ENCODE peak calls at places on chromosomes 6 and 20, in eight cellular contexts. One of them, this sample, is unnamed.

GRCh38 chr6:3230275-3231212 is 3.1 kb upstream of the TUBB2B start:
- DNase-seq in upper lobe of right lung: no peak
- DNase-seq in prostate gland: no peak
- DNase-seq in upper lobe of left lung: no peak
- DNase-seq in endothelial cell: peak
- DNase-seq in HFFc6: peak
- DNase-seq in WTC11: peak
- DNase-seq in ovary: no peak
- DNase-seq in this sample: no peak

GRCh38 chr20:63552481-63553249 is 1.3 kb upstream of the FNDC11 start:
- DNase-seq in upper lobe of right lung: no peak
- DNase-seq in prostate gland: no peak
- DNase-seq in upper lobe of left lung: no peak
- DNase-seq in endothelial cell: no peak
- DNase-seq in HFFc6: no peak
- DNase-seq in WTC11: no peak
- DNase-seq in ovary: no peak
- DNase-seq in this sample: no peak

GRCh38 chr6:151679081-151679480 is 128.4 kb upstream of the ESR1 start:
- DNase-seq in upper lobe of right lung: no peak
- DNase-seq in prostate gland: no peak
- DNase-seq in upper lobe of left lung: no peak
- DNase-seq in endothelial cell: no peak
- DNase-seq in HFFc6: peak
- DNase-seq in WTC11: no peak
- DNase-seq in ovary: no peak
- DNase-seq in this sample: no peak

GRCh38 chr6:67640462-67640861 is 994.6 kb upstream of the ADGRB3 start:
- DNase-seq in upper lobe of right lung: no peak
- DNase-seq in prostate gland: no peak
- DNase-seq in upper lobe of left lung: no peak
- DNase-seq in endothelial cell: no peak
- DNase-seq in HFFc6: no peak
- DNase-seq in WTC11: no peak
- DNase-seq in ovary: no peak
- DNase-seq in this sample: no peak

GRCh38 chr20:20480689-20481088 is 112.8 kb downstream of the INSM1 start:
- DNase-seq in upper lobe of right lung: no peak
- DNase-seq in prostate gland: no peak
- DNase-seq in upper lobe of left lung: no peak
- DNase-seq in endothelial cell: no peak
- DNase-seq in HFFc6: peak
- DNase-seq in WTC11: no peak
- DNase-seq in ovary: no peak
- DNase-seq in this sample: no peak

GRCh38 chr6:154528286-154528915 is 17.9 kb upstream of the CNKSR3 start:
- DNase-seq in upper lobe of right lung: no peak
- DNase-seq in prostate gland: no peak
- DNase-seq in upper lobe of left lung: no peak
- DNase-seq in endothelial cell: no peak
- DNase-seq in HFFc6: no peak
- DNase-seq in WTC11: no peak
- DNase-seq in ovary: no peak
- DNase-seq in this sample: no peak

GRCh38 chr6:43798688-43799444 is 28.9 kb downstream of the VEGFA start:
- DNase-seq in upper lobe of right lung: peak
- DNase-seq in prostate gland: no peak
- DNase-seq in upper lobe of left lung: no peak
- DNase-seq in endothelial cell: no peak
- DNase-seq in HFFc6: peak
- DNase-seq in WTC11: no peak
- DNase-seq in ovary: no peak
- DNase-seq in this sample: no peak

GRCh38 chr6:134247271-134247833 is 70.6 kb downstream of the SGK1 start:
- DNase-seq in upper lobe of right lung: no peak
- DNase-seq in prostate gland: no peak
- DNase-seq in upper lobe of left lung: no peak
- DNase-seq in endothelial cell: no peak
- DNase-seq in HFFc6: no peak
- DNase-seq in WTC11: no peak
- DNase-seq in ovary: no peak
- DNase-seq in this sample: no peak

GRCh38 chr6:56199956-56200355 is 47.4 kb downstream of the COL21A1 start:
- DNase-seq in upper lobe of right lung: no peak
- DNase-seq in prostate gland: no peak
- DNase-seq in upper lobe of left lung: no peak
- DNase-seq in endothelial cell: no peak
- DNase-seq in HFFc6: peak
- DNase-seq in WTC11: no peak
- DNase-seq in ovary: no peak
- DNase-seq in this sample: no peak

GRCh38 chr6:29627762-29628418 is 5.1 kb downstream of the GABBR1 start:
- DNase-seq in upper lobe of right lung: peak
- DNase-seq in prostate gland: peak
- DNase-seq in upper lobe of left lung: peak
- DNase-seq in endothelial cell: peak
- DNase-seq in HFFc6: peak
- DNase-seq in WTC11: peak
- DNase-seq in ovary: peak
- DNase-seq in this sample: peak

GRCh38 chr6:166997768-166998255 is 1.4 kb upstream of the CEP43 start:
- DNase-seq in upper lobe of right lung: peak
- DNase-seq in prostate gland: peak
- DNase-seq in upper lobe of left lung: no peak
- DNase-seq in endothelial cell: peak
- DNase-seq in HFFc6: peak
- DNase-seq in WTC11: peak
- DNase-seq in ovary: peak
- DNase-seq in this sample: peak

GRCh38 chr20:52054123-52054522 is 137.5 kb downstream of the ZFP64 start:
- DNase-seq in upper lobe of right lung: no peak
- DNase-seq in prostate gland: no peak
- DNase-seq in upper lobe of left lung: no peak
- DNase-seq in endothelial cell: no peak
- DNase-seq in HFFc6: no peak
- DNase-seq in WTC11: no peak
- DNase-seq in ovary: no peak
- DNase-seq in this sample: no peak

GRCh38 chr20:37133952-37134351 is 38.2 kb upstream of the RBL1 start:
- DNase-seq in upper lobe of right lung: no peak
- DNase-seq in prostate gland: no peak
- DNase-seq in upper lobe of left lung: no peak
- DNase-seq in endothelial cell: no peak
- DNase-seq in HFFc6: no peak
- DNase-seq in WTC11: no peak
- DNase-seq in ovary: no peak
- DNase-seq in this sample: no peak

GRCh38 chr6:45075246-45075645 is 252.9 kb upstream of the RUNX2 start:
- DNase-seq in upper lobe of right lung: no peak
- DNase-seq in prostate gland: no peak
- DNase-seq in upper lobe of left lung: no peak
- DNase-seq in endothelial cell: no peak
- DNase-seq in HFFc6: peak
- DNase-seq in WTC11: no peak
- DNase-seq in ovary: no peak
- DNase-seq in this sample: no peak

GRCh38 chr6:11271637-11272036 is 39.2 kb upstream of the NEDD9 start:
- DNase-seq in upper lobe of right lung: no peak
- DNase-seq in prostate gland: no peak
- DNase-seq in upper lobe of left lung: no peak
- DNase-seq in endothelial cell: no peak
- DNase-seq in HFFc6: no peak
- DNase-seq in WTC11: no peak
- DNase-seq in ovary: no peak
- DNase-seq in this sample: no peak

GRCh38 chr6:140537211-140537610 is 1162.8 kb upstream of the CITED2 start:
- DNase-seq in upper lobe of right lung: no peak
- DNase-seq in prostate gland: no peak
- DNase-seq in upper lobe of left lung: no peak
- DNase-seq in endothelial cell: no peak
- DNase-seq in HFFc6: peak
- DNase-seq in WTC11: no peak
- DNase-seq in ovary: no peak
- DNase-seq in this sample: no peak

GRCh38 chr6:42963855-42964605 is 3.5 kb downstream of the GNMT start:
- DNase-seq in upper lobe of right lung: no peak
- DNase-seq in prostate gland: no peak
- DNase-seq in upper lobe of left lung: peak
- DNase-seq in endothelial cell: peak
- DNase-seq in HFFc6: peak
- DNase-seq in WTC11: peak
- DNase-seq in ovary: no peak
- DNase-seq in this sample: no peak

GRCh38 chr20:54502179-54502578 is 26.8 kb downstream of the DOK5 start:
- DNase-seq in upper lobe of right lung: no peak
- DNase-seq in prostate gland: no peak
- DNase-seq in upper lobe of left lung: no peak
- DNase-seq in endothelial cell: no peak
- DNase-seq in HFFc6: no peak
- DNase-seq in WTC11: no peak
- DNase-seq in ovary: no peak
- DNase-seq in this sample: no peak

GRCh38 chr20:50628326-50628725 is 63.0 kb downstream of the RIPOR3 start:
- DNase-seq in upper lobe of right lung: no peak
- DNase-seq in prostate gland: no peak
- DNase-seq in upper lobe of left lung: no peak
- DNase-seq in endothelial cell: no peak
- DNase-seq in HFFc6: no peak
- DNase-seq in WTC11: no peak
- DNase-seq in ovary: no peak
- DNase-seq in this sample: no peak

GRCh38 chr20:50627747-50628146 is 63.6 kb downstream of the RIPOR3 start:
- DNase-seq in upper lobe of right lung: no peak
- DNase-seq in prostate gland: no peak
- DNase-seq in upper lobe of left lung: no peak
- DNase-seq in endothelial cell: no peak
- DNase-seq in HFFc6: no peak
- DNase-seq in WTC11: no peak
- DNase-seq in ovary: no peak
- DNase-seq in this sample: no peak

GRCh38 chr20:50628853-50629674 is 62.3 kb downstream of the RIPOR3 start:
- DNase-seq in upper lobe of right lung: no peak
- DNase-seq in prostate gland: no peak
- DNase-seq in upper lobe of left lung: peak
- DNase-seq in endothelial cell: no peak
- DNase-seq in HFFc6: no peak
- DNase-seq in WTC11: no peak
- DNase-seq in ovary: no peak
- DNase-seq in this sample: no peak

GRCh38 chr20:50624351-50625016 is 66.9 kb downstream of the RIPOR3 start:
- DNase-seq in upper lobe of right lung: peak
- DNase-seq in prostate gland: peak
- DNase-seq in upper lobe of left lung: peak
- DNase-seq in endothelial cell: no peak
- DNase-seq in HFFc6: no peak
- DNase-seq in WTC11: no peak
- DNase-seq in ovary: no peak
- DNase-seq in this sample: no peak

GRCh38 chr20:50625986-50626677 is 65.2 kb downstream of the RIPOR3 start:
- DNase-seq in upper lobe of right lung: no peak
- DNase-seq in prostate gland: no peak
- DNase-seq in upper lobe of left lung: peak
- DNase-seq in endothelial cell: peak
- DNase-seq in HFFc6: peak
- DNase-seq in WTC11: peak
- DNase-seq in ovary: peak
- DNase-seq in this sample: no peak
- TF ChIP-seq CTCF in upper lobe of right lung: peak
- TF ChIP-seq CTCF in prostate gland: peak
- TF ChIP-seq CTCF in upper lobe of left lung: peak
- TF ChIP-seq CTCF in endothelial cell: peak
- TF ChIP-seq CTCF in HFFc6: peak
- TF ChIP-seq CTCF in WTC11: peak
- TF ChIP-seq CTCF in ovary: peak
- TF ChIP-seq CTCF in this sample: peak

GRCh38 chr20:57319584-57319983 is 10.0 kb upstream of the SPO11 start:
- DNase-seq in upper lobe of right lung: no peak
- DNase-seq in prostate gland: no peak
- DNase-seq in upper lobe of left lung: no peak
- DNase-seq in endothelial cell: no peak
- DNase-seq in HFFc6: no peak
- DNase-seq in WTC11: no peak
- DNase-seq in ovary: no peak
- DNase-seq in this sample: no peak
- TF ChIP-seq CTCF in upper lobe of right lung: no peak
- TF ChIP-seq CTCF in prostate gland: no peak
- TF ChIP-seq CTCF in upper lobe of left lung: no peak
- TF ChIP-seq CTCF in endothelial cell: no peak
- TF ChIP-seq CTCF in HFFc6: no peak
- TF ChIP-seq CTCF in WTC11: no peak
- TF ChIP-seq CTCF in ovary: no peak
- TF ChIP-seq CTCF in this sample: no peak

GRCh38 chr20:19013907-19014306 is 198.5 kb upstream of the SLC24A3 start:
- DNase-seq in upper lobe of right lung: no peak
- DNase-seq in prostate gland: no peak
- DNase-seq in upper lobe of left lung: no peak
- DNase-seq in endothelial cell: no peak
- DNase-seq in HFFc6: no peak
- DNase-seq in WTC11: no peak
- DNase-seq in ovary: no peak
- DNase-seq in this sample: no peak
- TF ChIP-seq CTCF in upper lobe of right lung: no peak
- TF ChIP-seq CTCF in prostate gland: no peak
- TF ChIP-seq CTCF in upper lobe of left lung: no peak
- TF ChIP-seq CTCF in endothelial cell: no peak
- TF ChIP-seq CTCF in HFFc6: no peak
- TF ChIP-seq CTCF in WTC11: no peak
- TF ChIP-seq CTCF in ovary: no peak
- TF ChIP-seq CTCF in this sample: no peak

GRCh38 chr6:36649721-36650484 is 28.6 kb upstream of the CDKN1A start:
- DNase-seq in upper lobe of right lung: no peak
- DNase-seq in prostate gland: no peak
- DNase-seq in upper lobe of left lung: no peak
- DNase-seq in endothelial cell: no peak
- DNase-seq in HFFc6: no peak
- DNase-seq in WTC11: no peak
- DNase-seq in ovary: no peak
- DNase-seq in this sample: no peak

GRCh38 chr6:36651659-36652379 is 26.7 kb upstream of the CDKN1A start:
- DNase-seq in upper lobe of right lung: no peak
- DNase-seq in prostate gland: no peak
- DNase-seq in upper lobe of left lung: no peak
- DNase-seq in endothelial cell: no peak
- DNase-seq in HFFc6: no peak
- DNase-seq in WTC11: no peak
- DNase-seq in ovary: no peak
- DNase-seq in this sample: no peak

GRCh38 chr6:36649086-36649485 is 29.4 kb upstream of the CDKN1A start:
- DNase-seq in upper lobe of right lung: no peak
- DNase-seq in prostate gland: no peak
- DNase-seq in upper lobe of left lung: no peak
- DNase-seq in endothelial cell: no peak
- DNase-seq in HFFc6: no peak
- DNase-seq in WTC11: no peak
- DNase-seq in ovary: no peak
- DNase-seq in this sample: no peak

GRCh38 chr6:36655073-36655847 is 23.3 kb upstream of the CDKN1A start:
- DNase-seq in upper lobe of right lung: no peak
- DNase-seq in prostate gland: no peak
- DNase-seq in upper lobe of left lung: no peak
- DNase-seq in endothelial cell: no peak
- DNase-seq in HFFc6: no peak
- DNase-seq in WTC11: no peak
- DNase-seq in ovary: no peak
- DNase-seq in this sample: no peak

GRCh38 chr6:36650848-36651247 is 27.7 kb upstream of the CDKN1A start:
- DNase-seq in upper lobe of right lung: no peak
- DNase-seq in prostate gland: peak
- DNase-seq in upper lobe of left lung: no peak
- DNase-seq in endothelial cell: no peak
- DNase-seq in HFFc6: no peak
- DNase-seq in WTC11: no peak
- DNase-seq in ovary: no peak
- DNase-seq in this sample: no peak
- TF ChIP-seq CTCF in upper lobe of right lung: no peak
- TF ChIP-seq CTCF in prostate gland: no peak
- TF ChIP-seq CTCF in upper lobe of left lung: no peak
- TF ChIP-seq CTCF in endothelial cell: no peak
- TF ChIP-seq CTCF in HFFc6: no peak
- TF ChIP-seq CTCF in WTC11: no peak
- TF ChIP-seq CTCF in ovary: no peak
- TF ChIP-seq CTCF in this sample: no peak